ENCODE peak calls at places on chromosomes 7 and 10, in nine cellular contexts. E, J, O, X, Y, U, Q, P and G are unnamed samples.

GRCh38 chr7:32092346-32092745 is 22.1 kb upstream of the PDE1C start:
- DNase-seq in X (no peak), E (no peak), U (no peak), Y (no peak), Q (no peak), O (no peak), P (no peak), J (no peak), G (no peak)

GRCh38 chr7:70156052-70156451 is 557.8 kb downstream of the AUTS2 start:
- DNase-seq in X (no peak), U (no peak), P (no peak), Q (no peak), O (no peak), E (no peak), Y (no peak), J (no peak), G (no peak)

GRCh38 chr7:134996097-134996550 is 9.8 kb downstream of the AGBL3 start:
- DNase-seq in O (peak), E (no peak), U (no peak), Y (no peak), X (no peak), J (peak), P (no peak), Q (no peak), G (no peak)

GRCh38 chr7:108328174-108328651 is 128.0 kb downstream of the NRCAM start:
- DNase-seq in Y (no peak), P (no peak), E (no peak), O (no peak), J (no peak), U (no peak), Q (no peak), X (no peak), G (no peak)

GRCh38 chr10:22615819-22616499 is 98.4 kb downstream of the PIP4K2A start:
- DNase-seq in P (no peak), J (peak), O (peak), U (peak), Y (no peak), Q (peak), X (no peak), E (no peak), G (peak)

GRCh38 chr7:155398944-155399343 is 59.0 kb upstream of the EN2 start:
- DNase-seq in U (no peak), P (no peak), Y (no peak), Q (peak), E (no peak), O (no peak), X (no peak), J (peak), G (no peak)

GRCh38 chr7:5667391-5667790 is 114.1 kb downstream of the RNF216 start:
- DNase-seq in E (no peak), Y (no peak), P (no peak), O (no peak), J (no peak), U (no peak), Q (no peak), X (no peak), G (peak)

GRCh38 chr10:110483633-110484032 is 14.1 kb upstream of the DUSP5 start:
- DNase-seq in O (no peak), E (no peak), U (no peak), P (no peak), Y (no peak), Q (no peak), J (no peak), X (no peak), G (no peak)

GRCh38 chr7:138449580-138449979 is 10.5 kb upstream of the TRIM24 start:
- DNase-seq in U (peak), E (no peak), O (no peak), X (no peak), Y (peak), P (no peak), J (peak), Q (no peak), G (no peak)

GRCh38 chr7:101916876-101917275 is 99.5 kb downstream of the CUX1 start:
- DNase-seq in Y (no peak), E (no peak), P (no peak), U (no peak), Q (peak), X (no peak), O (no peak), J (no peak), G (no peak)

GRCh38 chr10:80924063-80924952 is 386.6 kb downstream of the SH2D4B start:
- DNase-seq in J (no peak), Y (peak), Q (no peak), P (peak), X (peak), U (no peak), O (peak), E (peak), G (peak)

GRCh38 chr7:127647636-127648035 is 4.4 kb upstream of the SND1 start:
- DNase-seq in Y (no peak), J (no peak), U (no peak), E (no peak), Q (no peak), O (no peak), P (no peak), X (no peak), G (no peak)

GRCh38 chr7:76022026-76022780 is 25.6 kb downstream of the STYXL1 start:
- DNase-seq in E (no peak), U (no peak), P (no peak), Y (no peak), Q (no peak), O (no peak), J (no peak), X (no peak), G (no peak)

GRCh38 chr7:79282051-79282694 is 171.3 kb downstream of the MAGI2 start:
- DNase-seq in E (peak), U (no peak), J (no peak), X (peak), O (peak), Y (no peak), P (peak), Q (no peak), G (no peak)

GRCh38 chr7:47873767-47874166 is 74.5 kb downstream of the PKD1L1 start:
- DNase-seq in O (peak), J (no peak), Y (no peak), X (no peak), E (peak), Q (no peak), P (no peak), U (no peak), G (peak)

GRCh38 chr7:24572421-24573007 is 738 bp upstream of the PALS2 start:
- DNase-seq in Y (peak), X (no peak), Q (peak), U (peak), P (no peak), E (peak), O (peak), J (no peak), G (peak)

GRCh38 chr10:59098387-59098786 is 78.1 kb upstream of the PHYHIPL start:
- DNase-seq in J (no peak), X (no peak), U (no peak), O (peak), P (peak), Y (no peak), Q (no peak), E (peak), G (no peak)

GRCh38 chr10:29840516-29841276 is 205.9 kb upstream of the SVIL start:
- DNase-seq in E (no peak), X (no peak), J (no peak), Q (no peak), Y (no peak), U (no peak), O (no peak), P (no peak), G (no peak)

GRCh38 chr7:158956805-158957506 is 100.6 kb downstream of the DYNC2I1 start:
- DNase-seq in X (no peak), E (no peak), J (no peak), O (no peak), U (no peak), Q (no peak), P (no peak), Y (no peak), G (no peak)

GRCh38 chr10:110509560-110509959 is 11.9 kb downstream of the DUSP5 start:
- DNase-seq in O (peak), E (no peak), J (no peak), P (no peak), X (no peak), Q (no peak), Y (no peak), U (no peak), G (no peak)

GRCh38 chr7:139895141-139895829 is 66.2 kb downstream of the TBXAS1 start:
- DNase-seq in O (peak), E (no peak), Q (no peak), Y (no peak), J (no peak), U (no peak), P (no peak), X (no peak), G (no peak)

GRCh38 chr10:62960416-62960815 is 144.2 kb upstream of the EGR2 start:
- DNase-seq in Y (no peak), O (peak), X (no peak), P (no peak), U (no peak), J (no peak), Q (no peak), E (no peak), G (no peak)

GRCh38 chr10:12909182-12909835 is 92.2 kb downstream of the CCDC3 start:
- DNase-seq in Q (no peak), O (no peak), Y (no peak), P (no peak), J (no peak), X (no peak), U (no peak), E (no peak), G (no peak)

GRCh38 chr10:74924251-74924954 is 98.0 kb downstream of the KAT6B start:
- DNase-seq in O (peak), E (peak), Y (no peak), U (no peak), P (peak), J (no peak), X (peak), Q (no peak), G (no peak)